ENCODE peak calls at places on chromosomes 12 and 14, in five cellular contexts. One of them, this sample, is unnamed.

GRCh38 chr12:49059385-49060232 is 985 bp downstream of the KMT2D start:
- DNase-seq in GM12864: no peak
- DNase-seq in tibial nerve: no peak
- DNase-seq in B cell: peak
- DNase-seq in mucosa of descending colon: no peak
- DNase-seq in this sample: peak

GRCh38 chr12:64181504-64182291 is 40.4 kb downstream of the KICS2 start:
- DNase-seq in GM12864: no peak
- DNase-seq in tibial nerve: peak
- DNase-seq in B cell: no peak
- DNase-seq in mucosa of descending colon: no peak
- DNase-seq in this sample: no peak

GRCh38 chr12:18932715-18933114 is 194.8 kb downstream of the CAPZA3 start:
- DNase-seq in GM12864: no peak
- DNase-seq in tibial nerve: no peak
- DNase-seq in B cell: no peak
- DNase-seq in mucosa of descending colon: no peak
- DNase-seq in this sample: no peak

GRCh38 chr12:112848972-112849371 is 57.4 kb downstream of the RPH3A start:
- DNase-seq in GM12864: no peak
- DNase-seq in tibial nerve: no peak
- DNase-seq in B cell: no peak
- DNase-seq in mucosa of descending colon: no peak
- DNase-seq in this sample: no peak

GRCh38 chr14:85533821-85534271 is 3.9 kb downstream of the FLRT2 start:
- DNase-seq in GM12864: no peak
- DNase-seq in tibial nerve: no peak
- DNase-seq in B cell: no peak
- DNase-seq in mucosa of descending colon: peak
- DNase-seq in this sample: no peak

GRCh38 chr12:1873531-1874149 is 44.8 kb downstream of the CACNA2D4 start:
- DNase-seq in GM12864: no peak
- DNase-seq in tibial nerve: no peak
- DNase-seq in B cell: no peak
- DNase-seq in mucosa of descending colon: no peak
- DNase-seq in this sample: no peak

GRCh38 chr12:120290541-120291312 is 976 bp downstream of the RNU4-2 start:
- DNase-seq in GM12864: no peak
- DNase-seq in tibial nerve: peak
- DNase-seq in B cell: no peak
- DNase-seq in mucosa of descending colon: no peak
- DNase-seq in this sample: no peak

GRCh38 chr12:109535863-109536250 is 37.4 kb downstream of the MMAB start:
- DNase-seq in GM12864: no peak
- DNase-seq in tibial nerve: no peak
- DNase-seq in B cell: no peak
- DNase-seq in mucosa of descending colon: no peak
- DNase-seq in this sample: no peak

GRCh38 chr12:95724767-95725166 is 65.8 kb downstream of the NTN4 start:
- DNase-seq in GM12864: no peak
- DNase-seq in tibial nerve: no peak
- DNase-seq in B cell: no peak
- DNase-seq in mucosa of descending colon: no peak
- DNase-seq in this sample: no peak

GRCh38 chr14:48350971-48351370 is 675.6 kb upstream of the MDGA2 start:
- DNase-seq in GM12864: no peak
- DNase-seq in tibial nerve: no peak
- DNase-seq in B cell: no peak
- DNase-seq in mucosa of descending colon: no peak
- DNase-seq in this sample: no peak

GRCh38 chr14:76514599-76514998 is 138.7 kb downstream of the ESRRB start:
- DNase-seq in GM12864: no peak
- DNase-seq in tibial nerve: no peak
- DNase-seq in B cell: no peak
- DNase-seq in mucosa of descending colon: no peak
- DNase-seq in this sample: peak

GRCh38 chr12:66751432-66752113 is 72.7 kb upstream of the GRIP1 start:
- DNase-seq in GM12864: no peak
- DNase-seq in tibial nerve: no peak
- DNase-seq in B cell: no peak
- DNase-seq in mucosa of descending colon: no peak
- DNase-seq in this sample: no peak

GRCh38 chr14:93748208-93749080 is 39.8 kb downstream of the PRIMA1 start:
- DNase-seq in GM12864: no peak
- DNase-seq in tibial nerve: no peak
- DNase-seq in B cell: no peak
- DNase-seq in mucosa of descending colon: no peak
- DNase-seq in this sample: no peak

GRCh38 chr12:95736631-95737030 is 53.9 kb downstream of the NTN4 start:
- DNase-seq in GM12864: no peak
- DNase-seq in tibial nerve: no peak
- DNase-seq in B cell: no peak
- DNase-seq in mucosa of descending colon: no peak
- DNase-seq in this sample: no peak

GRCh38 chr14:99233222-99234035 is 38.6 kb downstream of the BCL11B start:
- DNase-seq in GM12864: no peak
- DNase-seq in tibial nerve: no peak
- DNase-seq in B cell: no peak
- DNase-seq in mucosa of descending colon: no peak
- DNase-seq in this sample: no peak

GRCh38 chr12:22569253-22569652 is 24.9 kb upstream of the C2CD5 start:
- DNase-seq in GM12864: no peak
- DNase-seq in tibial nerve: no peak
- DNase-seq in B cell: no peak
- DNase-seq in mucosa of descending colon: no peak
- DNase-seq in this sample: no peak

GRCh38 chr14:21990116-21990515 is 316.5 kb upstream of the OR4E1 start:
- DNase-seq in GM12864: no peak
- DNase-seq in tibial nerve: no peak
- DNase-seq in B cell: no peak
- DNase-seq in mucosa of descending colon: no peak
- DNase-seq in this sample: no peak

GRCh38 chr14:105486974-105487448 is 325 bp downstream of the CRIP1 start:
- DNase-seq in GM12864: no peak
- DNase-seq in tibial nerve: peak
- DNase-seq in B cell: peak
- DNase-seq in mucosa of descending colon: peak
- DNase-seq in this sample: no peak

GRCh38 chr14:75634848-75635247 is 25.8 kb downstream of the ERG28 start:
- DNase-seq in GM12864: no peak
- DNase-seq in tibial nerve: no peak
- DNase-seq in B cell: no peak
- DNase-seq in mucosa of descending colon: no peak
- DNase-seq in this sample: no peak

GRCh38 chr14:37045340-37046061 is 126.9 kb downstream of the SLC25A21 start:
- DNase-seq in GM12864: no peak
- DNase-seq in tibial nerve: no peak
- DNase-seq in B cell: no peak
- DNase-seq in mucosa of descending colon: no peak
- DNase-seq in this sample: no peak

GRCh38 chr12:64105026-64105425 is 117.1 kb downstream of the KICS2 start:
- DNase-seq in GM12864: no peak
- DNase-seq in tibial nerve: no peak
- DNase-seq in B cell: no peak
- DNase-seq in mucosa of descending colon: no peak
- DNase-seq in this sample: no peak

GRCh38 chr12:63151898-63152700 is 1.1 kb upstream of the AVPR1A start:
- DNase-seq in GM12864: no peak
- DNase-seq in tibial nerve: peak
- DNase-seq in B cell: no peak
- DNase-seq in mucosa of descending colon: no peak
- DNase-seq in this sample: peak

GRCh38 chr12:131422185-131422515 is 288.7 kb upstream of the SFSWAP start:
- DNase-seq in GM12864: no peak
- DNase-seq in tibial nerve: no peak
- DNase-seq in B cell: no peak
- DNase-seq in mucosa of descending colon: no peak
- DNase-seq in this sample: no peak

GRCh38 chr12:118375348-118375747 is 1.0 kb upstream of the SUDS3 start:
- DNase-seq in GM12864: no peak
- DNase-seq in tibial nerve: no peak
- DNase-seq in B cell: no peak
- DNase-seq in mucosa of descending colon: no peak
- DNase-seq in this sample: no peak

GRCh38 chr14:43765474-43765873 is 741.6 kb downstream of the FSCB start:
- DNase-seq in GM12864: no peak
- DNase-seq in tibial nerve: no peak
- DNase-seq in B cell: no peak
- DNase-seq in mucosa of descending colon: no peak
- DNase-seq in this sample: no peak

GRCh38 chr12:105855691-105856405 is 282.9 kb downstream of the NUAK1 start:
- DNase-seq in GM12864: no peak
- DNase-seq in tibial nerve: no peak
- DNase-seq in B cell: no peak
- DNase-seq in mucosa of descending colon: no peak
- DNase-seq in this sample: no peak

GRCh38 chr12:50276912-50277671 is 6.2 kb downstream of the LIMA1 start:
- DNase-seq in GM12864: no peak
- DNase-seq in tibial nerve: no peak
- DNase-seq in B cell: no peak
- DNase-seq in mucosa of descending colon: no peak
- DNase-seq in this sample: no peak

GRCh38 chr12:14988035-14988434 is 15.2 kb downstream of the PDE6H start:
- DNase-seq in GM12864: no peak
- DNase-seq in tibial nerve: no peak
- DNase-seq in B cell: no peak
- DNase-seq in mucosa of descending colon: no peak
- DNase-seq in this sample: no peak

GRCh38 chr12:45220366-45220931 is 4.6 kb downstream of the ANO6 start:
- DNase-seq in GM12864: no peak
- DNase-seq in tibial nerve: no peak
- DNase-seq in B cell: no peak
- DNase-seq in mucosa of descending colon: no peak
- DNase-seq in this sample: no peak

GRCh38 chr12:124494751-124495129 is 72.7 kb downstream of the NCOR2 start:
- DNase-seq in GM12864: no peak
- DNase-seq in tibial nerve: no peak
- DNase-seq in B cell: no peak
- DNase-seq in mucosa of descending colon: no peak
- DNase-seq in this sample: no peak

GRCh38 chr12:131982041-131982440 is 32.3 kb downstream of the EP400 start:
- DNase-seq in GM12864: no peak
- DNase-seq in tibial nerve: no peak
- DNase-seq in B cell: no peak
- DNase-seq in mucosa of descending colon: no peak
- DNase-seq in this sample: no peak

GRCh38 chr14:100815478-100816285 is 10.2 kb upstream of the MEG3 start:
- DNase-seq in GM12864: no peak
- DNase-seq in tibial nerve: no peak
- DNase-seq in B cell: no peak
- DNase-seq in mucosa of descending colon: no peak
- DNase-seq in this sample: no peak

GRCh38 chr12:31207799-31208465 is 118.0 kb downstream of the SINHCAF start:
- DNase-seq in GM12864: no peak
- DNase-seq in tibial nerve: no peak
- DNase-seq in B cell: no peak
- DNase-seq in mucosa of descending colon: no peak
- DNase-seq in this sample: no peak

GRCh38 chr12:4288296-4289019 is 14.9 kb downstream of the CCND2 start:
- DNase-seq in GM12864: no peak
- DNase-seq in tibial nerve: no peak
- DNase-seq in B cell: no peak
- DNase-seq in mucosa of descending colon: no peak
- DNase-seq in this sample: no peak

GRCh38 chr12:111319600-111320232 is 49.2 kb downstream of the PHETA1 start:
- DNase-seq in GM12864: no peak
- DNase-seq in tibial nerve: no peak
- DNase-seq in B cell: no peak
- DNase-seq in mucosa of descending colon: no peak
- DNase-seq in this sample: no peak

GRCh38 chr12:38053655-38054464 is 262.7 kb upstream of the ALG10B start:
- DNase-seq in GM12864: no peak
- DNase-seq in tibial nerve: no peak
- DNase-seq in B cell: no peak
- DNase-seq in mucosa of descending colon: no peak
- DNase-seq in this sample: peak
- TF ChIP-seq CTCF in GM12864: no peak
- TF ChIP-seq CTCF in tibial nerve: no peak
- TF ChIP-seq CTCF in B cell: no peak
- TF ChIP-seq CTCF in mucosa of descending colon: no peak
- TF ChIP-seq CTCF in this sample: no peak

GRCh38 chr14:56339855-56340701 is 221.9 kb downstream of the PELI2 start:
- DNase-seq in GM12864: no peak
- DNase-seq in tibial nerve: peak
- DNase-seq in B cell: peak
- DNase-seq in mucosa of descending colon: peak
- DNase-seq in this sample: peak
- TF ChIP-seq CTCF in GM12864: peak
- TF ChIP-seq CTCF in tibial nerve: peak
- TF ChIP-seq CTCF in B cell: peak
- TF ChIP-seq CTCF in mucosa of descending colon: peak
- TF ChIP-seq CTCF in this sample: peak

GRCh38 chr14:92481386-92481785 is 32.2 kb upstream of the RIN3 start:
- DNase-seq in GM12864: no peak
- DNase-seq in tibial nerve: no peak
- DNase-seq in B cell: no peak
- DNase-seq in mucosa of descending colon: no peak
- DNase-seq in this sample: no peak
- TF ChIP-seq CTCF in GM12864: no peak
- TF ChIP-seq CTCF in tibial nerve: no peak
- TF ChIP-seq CTCF in B cell: no peak
- TF ChIP-seq CTCF in mucosa of descending colon: no peak
- TF ChIP-seq CTCF in this sample: no peak

DNA sequence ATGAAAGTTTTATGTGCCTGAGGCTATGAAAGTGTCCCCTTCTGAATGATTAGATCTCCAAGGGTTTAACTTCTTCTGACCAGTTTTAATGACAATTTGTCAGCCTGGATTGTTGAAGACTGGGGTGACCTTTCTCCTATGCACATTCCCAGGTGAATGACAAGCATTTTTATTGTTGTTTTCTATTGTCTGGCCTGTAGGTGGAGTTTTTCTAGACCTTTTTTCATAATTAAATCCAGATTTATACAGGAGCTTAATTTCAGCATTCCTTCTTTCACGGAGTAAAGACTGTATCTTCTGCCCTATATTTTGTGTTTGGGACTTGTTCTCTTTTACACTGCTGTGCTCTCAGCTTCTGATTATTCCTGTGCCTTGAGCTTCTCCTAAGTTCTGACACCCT is 125.0 kb upstream of the FAR2 start:
- DNase-seq in GM12864: no peak
- DNase-seq in tibial nerve: no peak
- DNase-seq in B cell: no peak
- DNase-seq in mucosa of descending colon: no peak
- DNase-seq in this sample: no peak
- TF ChIP-seq CTCF in GM12864: peak
- TF ChIP-seq CTCF in tibial nerve: no peak
- TF ChIP-seq CTCF in B cell: no peak
- TF ChIP-seq CTCF in mucosa of descending colon: no peak
- TF ChIP-seq CTCF in this sample: no peak